ENCODE peak calls at places on chromosomes 16 and 17, in nine cellular contexts. Z is IMR-90; S is progenitor cell of endocrine pancreas; L is frontal cortex; V is stimulated activated CD4-positive, alpha-beta T cell treated with anti-CD3 and anti-CD28 coated beads, Interleukin-1b, Interleukin-23, amount 100 ng/mL, for 48 hours; N is neuronal stem cell; F is GM04504; D is GM23248; H is activated CD8-positive, alpha-beta T cell treated with anti-CD3 and anti-CD28 coated beads, Interleukin-2, amount 10 ng/mL, durations not matched to agents 7 days and 5 days. K is an unnamed sample.
A peak's percentile ranks its signal among the peaks of the same experiment; 100 is the strongest.

GRCh38 chr16:23901178-23902131 is 65.7 kb downstream of the PRKCB start:
- DNase-seq in F (no peak), Z (no peak), D (no peak), V (no peak), H (no peak), N (no peak), L (no peak), S (no peak), K (no peak)

GRCh38 chr16:65120811-65121721 is 797 bp downstream of the CDH11 start:
- DNase-seq in L (no peak), H (no peak), V (no peak), Z (peak; percentile 37), D (peak; percentile 56), F (no peak), S (peak; percentile 27), N (no peak), K (peak; percentile 35)

GRCh38 chr16:74031551-74031950 is 265.1 kb upstream of the PSMD7 start:
- DNase-seq in D (no peak), H (no peak), V (no peak), Z (no peak), L (no peak), F (no peak), N (no peak), S (no peak), K (no peak)

GRCh38 chr17:77880702-77881450 is 77.6 kb upstream of the TNRC6C start:
- DNase-seq in Z (no peak), S (no peak), N (no peak), D (no peak), F (no peak), L (no peak), V (no peak), H (no peak), K (no peak)

GRCh38 chr16:795580-796229 is 4.8 kb downstream of the GNG13 start:
- DNase-seq in L (no peak), D (no peak), N (no peak), Z (no peak), V (no peak), H (no peak), S (no peak), F (no peak), K (no peak)

GRCh38 chr17:34139996-34140395 is 115.1 kb upstream of the CCL2 start:
- DNase-seq in L (no peak), H (no peak), S (no peak), F (no peak), Z (no peak), V (no peak), D (no peak), N (peak; percentile 12), K (no peak)

GRCh38 chr17:16423226-16423872 is 8.0 kb downstream of the TRPV2 start:
- DNase-seq in F (no peak), L (no peak), D (no peak), S (no peak), N (no peak), Z (no peak), H (no peak), V (no peak), K (no peak)

GRCh38 chr16:89253548-89254287 is 36.2 kb downstream of the ZNF778 start:
- DNase-seq in D (no peak), H (no peak), S (no peak), V (no peak), N (no peak), Z (no peak), L (no peak), F (no peak), K (no peak)

GRCh38 chr16:5604770-5605169 is 507.2 kb upstream of the EEF2KMT start:
- DNase-seq in V (no peak), L (no peak), D (no peak), N (peak; percentile 26), H (no peak), S (no peak), Z (no peak), F (no peak), K (no peak)

GRCh38 chr16:74186589-74186988 is 110.0 kb upstream of the PSMD7 start:
- DNase-seq in S (no peak), N (no peak), H (no peak), F (peak; percentile 12), V (no peak), L (no peak), Z (peak; percentile 48), D (peak; percentile 6), K (no peak)

GRCh38 chr17:42536048-42536371 is at the start of gene NAGLU:
- DNase-seq in V (peak; percentile 85), N (no peak), Z (peak; percentile 79), H (peak; percentile 88), F (peak; percentile 74), L (peak; percentile 99), D (peak; percentile 97), S (peak; percentile 72), K (peak; percentile 87)

GRCh38 chr17:77146882-77147281 is 6.1 kb downstream of the SEC14L1 start:
- DNase-seq in L (no peak), F (no peak), D (no peak), H (no peak), N (no peak), V (no peak), Z (no peak), S (peak; percentile 22), K (no peak)

GRCh38 chr17:65154770-65155589 is 17.8 kb downstream of the RGS9 start:
- DNase-seq in H (no peak), D (peak; percentile 67), L (no peak), N (no peak), F (peak; percentile 16), S (no peak), Z (peak; percentile 83), V (no peak), K (peak; percentile 16)

GRCh38 chr16:64579712-64580111 is 542.2 kb downstream of the CDH11 start:
- DNase-seq in N (no peak), L (no peak), H (no peak), S (no peak), Z (no peak), D (no peak), F (no peak), V (no peak), K (no peak)

GRCh38 chr17:77746901-77747620 is 211.4 kb upstream of the TNRC6C start:
- DNase-seq in Z (no peak), H (no peak), V (no peak), L (no peak), D (no peak), N (peak; percentile 90), F (no peak), S (no peak), K (no peak)

GRCh38 chr16:62077998-62078397 is 41.8 kb upstream of the CDH8 start:
- DNase-seq in D (peak; percentile 4), H (no peak), Z (no peak), F (no peak), L (no peak), V (no peak), S (no peak), N (peak; percentile 23), K (no peak)

GRCh38 chr16:86258713-86259112 is 251.6 kb upstream of the FOXF1 start:
- DNase-seq in V (no peak), F (no peak), S (no peak), Z (peak; percentile 89), N (no peak), D (no peak), H (no peak), L (no peak), K (no peak)

GRCh38 chr16:22355487-22355908 is 18.9 kb downstream of the CDR2 start:
- DNase-seq in F (no peak), D (peak; percentile 20), H (no peak), L (no peak), S (no peak), Z (no peak), V (no peak), N (no peak), K (no peak)

GRCh38 chr17:44693609-44694008 is 4.0 kb upstream of the CCDC43 start:
- DNase-seq in Z (no peak), F (no peak), S (no peak), N (no peak), V (no peak), H (no peak), L (no peak), D (no peak), K (no peak)

GRCh38 chr16:54355251-54355650 is 68.7 kb upstream of the IRX3 start:
- DNase-seq in S (no peak), Z (peak; percentile 13), F (no peak), V (no peak), D (peak; percentile 52), H (no peak), N (no peak), L (no peak), K (peak; percentile 60)

GRCh38 chr17:11598274-11599221 is at the start of gene DNAH9:
- DNase-seq in F (no peak), D (peak; percentile 64), S (peak; percentile 90), Z (no peak), H (peak; percentile 25), V (peak; percentile 59), N (peak; percentile 97), L (peak; percentile 77), K (no peak)

GRCh38 chr16:7547736-7548135 is 215.1 kb downstream of the RBFOX1 start:
- DNase-seq in N (no peak), L (no peak), H (no peak), S (no peak), V (no peak), D (no peak), F (no peak), Z (no peak), K (no peak)

GRCh38 chr17:43521389-43521788 is 24.8 kb downstream of the ETV4 start:
- DNase-seq in N (no peak), Z (no peak), F (no peak), H (no peak), V (no peak), L (no peak), D (no peak), S (no peak), K (no peak)

GRCh38 chr17:76199466-76199865 is 40.8 kb downstream of the RNF157 start:
- DNase-seq in Z (no peak), H (peak; percentile 59), N (no peak), D (no peak), L (no peak), V (peak; percentile 78), F (no peak), S (no peak), K (no peak)

GRCh38 chr16:27976990-27977389 is 86.5 kb downstream of the GSG1L start:
- DNase-seq in S (no peak), D (no peak), V (no peak), F (no peak), H (no peak), Z (no peak), L (no peak), N (no peak), K (no peak)

GRCh38 chr17:22286337-22287041 is 594.2 kb downstream of the KCNJ18 start:
- DNase-seq in Z (no peak), D (no peak), F (no peak), L (no peak), N (no peak), H (no peak), V (no peak), S (no peak), K (no peak)

GRCh38 chr16:81429045-81429521 is 15.5 kb upstream of the CMIP start:
- DNase-seq in L (no peak), D (peak; percentile 69), H (no peak), S (no peak), V (no peak), Z (peak; percentile 47), F (no peak), N (no peak), K (peak; percentile 53)

GRCh38 chr16:22681551-22681880 is 132.4 kb upstream of the HS3ST2 start:
- DNase-seq in L (no peak), S (no peak), H (no peak), V (no peak), F (no peak), N (no peak), Z (no peak), D (no peak), K (no peak)

GRCh38 chr16:2919511-2920255 is 8.0 kb downstream of the FLYWCH1 start:
- DNase-seq in F (no peak), L (peak; percentile 52), N (peak; percentile 76), D (peak; percentile 76), S (peak; percentile 54), V (peak; percentile 42), Z (peak; percentile 74), H (peak; percentile 76), K (peak; percentile 90)

GRCh38 chr16:72909196-72909595 is 138.7 kb downstream of the ZFHX3 start:
- DNase-seq in H (no peak), L (no peak), S (no peak), N (no peak), F (no peak), D (no peak), Z (no peak), V (no peak), K (no peak)

GRCh38 chr17:75475144-75475835 is 18.9 kb downstream of the TMEM94 start:
- DNase-seq in N (no peak), H (no peak), D (no peak), V (no peak), Z (peak; percentile 38), F (no peak), S (no peak), L (no peak), K (no peak)

K was measured in fibroblast of the aortic adventitia.